ENCODE peak calls at places on chromosome 1, in five cellular contexts. M, I, K, X and T are unnamed samples.

GRCh38 chr1:28365864-28366263 is 3.7 kb upstream of the PHACTR4 start:
- DNase-seq in I (no peak), M (no peak), X (no peak), K (no peak), T (no peak)

GRCh38 chr1:31705080-31705866 is 1.5 kb upstream of the COL16A1 start:
- DNase-seq in M (peak), K (peak), X (peak), I (peak), T (no peak)

GRCh38 chr1:77068013-77068412 is 151.2 kb downstream of the PIGK start:
- DNase-seq in I (no peak), K (no peak), M (no peak), X (peak), T (no peak)

GRCh38 chr1:212607206-212607923 is 1.2 kb upstream of the ATF3 start:
- DNase-seq in M (no peak), I (no peak), K (no peak), X (peak), T (no peak)

GRCh38 chr1:59718989-59719360 is 95.8 kb upstream of the HOOK1 start:
- DNase-seq in X (no peak), I (no peak), M (no peak), K (no peak), T (no peak)

GRCh38 chr1:230825804-230826160 is 42.5 kb downstream of the C1orf198 start:
- DNase-seq in X (no peak), M (no peak), I (no peak), K (no peak), T (no peak)

GRCh38 chr1:51543877-51544276 is 24.8 kb upstream of the EPS15 start:
- DNase-seq in I (no peak), X (no peak), M (no peak), K (no peak), T (no peak)

GRCh38 chr1:4963251-4963650 is 308.8 kb downstream of the AJAP1 start:
- DNase-seq in I (no peak), K (no peak), X (no peak), M (peak), T (no peak)

GRCh38 chr1:43235451-43236121 is 34.2 kb upstream of the TMEM125 start:
- DNase-seq in K (no peak), M (no peak), X (no peak), I (no peak), T (no peak)

GRCh38 chr1:234386122-234386521 is 12.9 kb downstream of the COA6 start:
- DNase-seq in K (no peak), I (no peak), M (no peak), X (no peak), T (no peak)

GRCh38 chr1:23407036-23407630 is 17.4 kb downstream of the TCEA3 start:
- DNase-seq in X (no peak), K (no peak), I (no peak), M (no peak), T (no peak)

GRCh38 chr1:97050501-97050900 is 328.9 kb downstream of the PTBP2 start:
- DNase-seq in K (no peak), I (no peak), M (peak), X (peak), T (no peak)

GRCh38 chr1:232998646-232999045 is 48.2 kb downstream of the NTPCR start:
- DNase-seq in I (no peak), M (no peak), K (no peak), X (no peak), T (no peak)

GRCh38 chr1:106952766-106953165 is 103.7 kb upstream of the PRMT6 start:
- DNase-seq in I (no peak), M (no peak), K (no peak), X (no peak), T (no peak)

GRCh38 chr1:164707868-164708331 is 148.9 kb downstream of the PBX1 start:
- DNase-seq in I (no peak), K (no peak), X (no peak), M (peak), T (no peak)

GRCh38 chr1:212608956-212609700 is 567 bp downstream of the ATF3 start:
- DNase-seq in X (peak), I (peak), K (peak), M (no peak), T (no peak)

GRCh38 chr1:179302076-179302475 is 8.5 kb downstream of the SOAT1 start:
- DNase-seq in M (no peak), K (no peak), X (no peak), I (no peak), T (no peak)

GRCh38 chr1:160997323-160998038 is 23.5 kb downstream of the F11R start:
- DNase-seq in K (peak), I (peak), M (peak), X (peak), T (no peak)

GRCh38 chr1:22638476-22639234 is 2.2 kb downstream of the C1QA start:
- DNase-seq in X (peak), I (no peak), K (no peak), M (no peak), T (no peak)

GRCh38 chr1:147292635-147293251 is 50.3 kb downstream of the CHD1L start:
- DNase-seq in I (no peak), M (peak), X (no peak), K (no peak), T (no peak)

GRCh38 chr1:243254233-243254926 is 701 bp downstream of the CEP170 start:
- DNase-seq in I (peak), K (peak), X (peak), M (peak), T (no peak)

GRCh38 chr1:222596696-222597095 is 7.0 kb upstream of the TAF1A start:
- DNase-seq in X (no peak), M (no peak), I (no peak), K (no peak), T (no peak)

GRCh38 chr1:92240034-92240433 is 22.3 kb downstream of the C1orf146 start:
- DNase-seq in I (no peak), M (no peak), X (no peak), K (no peak), T (no peak)

GRCh38 chr1:159429074-159429861 is 2.7 kb upstream of the OR10J4 start:
- DNase-seq in I (no peak), X (no peak), K (no peak), M (peak), T (no peak)

GRCh38 chr1:227903614-227904501 is 43.9 kb downstream of the WNT9A start:
- DNase-seq in I (no peak), M (no peak), K (no peak), X (no peak), T (no peak)

GRCh38 chr1:212670882-212671281 is 28.8 kb downstream of the BATF3 start:
- DNase-seq in K (no peak), M (no peak), X (no peak), I (no peak), T (no peak)

GRCh38 chr1:151513626-151514101 is 2.5 kb downstream of the CGN start:
- DNase-seq in M (no peak), X (peak), K (no peak), I (peak), T (no peak)

GRCh38 chr1:20723159-20723536 is 5.3 kb upstream of the KIF17 start:
- DNase-seq in K (no peak), I (no peak), M (no peak), X (no peak), T (no peak)

GRCh38 chr1:244545511-244545910 is 84.4 kb downstream of the CATSPERE start:
- DNase-seq in K (no peak), X (no peak), I (no peak), M (no peak), T (no peak)

GRCh38 chr1:233079586-233079985 is 129.2 kb downstream of the NTPCR start:
- DNase-seq in I (no peak), K (no peak), M (no peak), X (peak), T (no peak)

GRCh38 chr1:170663011-170663410 is 920 bp upstream of the PRRX1 start:
- DNase-seq in I (no peak), K (no peak), X (peak), M (no peak), T (no peak)

GRCh38 chr1:155012052-155012546 is 9.5 kb downstream of the ZBTB7B start:
- DNase-seq in M (peak), I (no peak), K (peak), X (peak), T (no peak)

GRCh38 chr1:74502432-74502831 is 10.0 kb downstream of the LRRC53 start:
- DNase-seq in K (no peak), I (peak), M (peak), X (peak), T (no peak)

GRCh38 chr1:7510389-7510931 is 260.6 kb upstream of the VAMP3 start:
- DNase-seq in I (no peak), X (no peak), M (peak), K (no peak), T (no peak)

DNA sequence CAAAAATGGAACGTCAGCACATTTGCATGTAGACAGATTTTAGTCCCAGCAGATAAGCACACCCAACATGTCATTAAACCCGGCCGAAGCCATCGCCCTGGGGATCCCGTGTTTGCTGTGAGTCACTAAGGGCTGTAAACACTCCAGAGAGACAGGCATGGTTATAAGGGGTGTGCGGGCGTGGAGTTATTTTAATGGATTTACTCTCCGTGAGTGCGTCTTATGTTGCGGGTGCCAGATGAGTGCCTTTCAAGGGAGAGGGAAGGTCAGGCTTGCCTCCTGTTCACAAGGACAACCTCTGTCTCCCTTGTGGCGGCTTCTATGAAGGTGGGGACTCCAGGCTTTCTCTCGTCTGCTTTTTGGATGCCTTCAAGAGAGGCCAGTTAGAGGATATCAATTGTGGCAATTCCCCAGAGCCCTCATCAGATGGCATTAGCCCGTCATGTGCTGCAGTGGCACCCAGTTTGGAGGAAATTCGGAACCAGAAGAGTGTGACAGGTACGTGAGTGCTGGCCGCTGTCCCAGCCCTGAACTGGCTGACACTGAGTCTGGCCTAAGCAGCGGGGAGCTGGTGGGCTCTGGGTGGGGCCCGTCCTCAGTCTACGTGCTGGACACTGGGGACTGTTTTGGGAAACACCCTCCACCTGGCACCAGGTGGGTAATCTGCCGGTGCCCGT is 223.9 kb upstream of the TMEM51 start:
- DNase-seq in I (no peak), X (no peak), M (peak), K (peak), T (no peak)
- TF ChIP-seq JUNB in I (no peak), X (no peak), M (no peak), K (no peak), T (no peak)

GRCh38 chr1:206497774-206498173 is 9.6 kb upstream of the RASSF5 start:
- DNase-seq in M (no peak), I (no peak), K (no peak), X (no peak), T (no peak)

GRCh38 chr1:206495493-206496046 is 11.8 kb upstream of the RASSF5 start:
- DNase-seq in X (no peak), M (no peak), K (no peak), I (no peak), T (no peak)

GRCh38 chr1:206497363-206497762 is 10.0 kb upstream of the RASSF5 start:
- DNase-seq in M (no peak), I (no peak), X (no peak), K (no peak), T (no peak)

GRCh38 chr1:206495011-206495461 is 12.3 kb upstream of the RASSF5 start:
- DNase-seq in X (no peak), K (no peak), I (no peak), M (no peak), T (no peak)

DNA sequence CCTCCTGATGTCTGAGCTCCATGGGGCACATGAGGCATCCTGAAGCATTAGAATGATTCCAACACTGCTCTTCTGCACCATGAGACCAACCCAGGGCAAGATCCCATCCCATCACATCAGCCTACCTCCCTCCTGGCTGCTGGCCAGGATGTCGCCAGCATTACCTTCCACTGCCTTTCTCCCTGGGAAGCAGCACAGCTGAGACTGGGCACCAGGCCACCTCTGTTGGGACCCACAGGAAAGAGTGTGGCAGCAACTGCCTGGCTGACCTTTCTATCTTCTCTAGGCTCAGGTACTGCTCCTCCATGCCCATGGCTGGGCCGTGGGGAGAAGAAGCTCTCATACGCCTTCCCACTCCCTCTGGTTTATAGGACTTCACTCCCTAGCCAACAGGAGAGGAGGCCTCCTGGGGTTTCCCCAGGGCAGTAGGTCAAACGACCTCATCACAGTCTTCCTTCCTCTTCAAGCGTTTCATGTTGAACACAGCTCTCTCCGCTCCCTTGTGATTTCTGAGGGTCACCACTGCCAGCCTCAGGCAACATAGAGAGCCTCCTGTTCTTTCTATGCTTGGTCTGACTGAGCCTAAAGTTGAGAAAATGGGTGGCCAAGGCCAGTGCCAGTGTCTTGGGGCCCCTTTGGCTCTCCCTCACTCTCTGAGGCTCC is 11.1 kb upstream of the RASSF5 start:
- DNase-seq in X (no peak), K (no peak), I (no peak), M (no peak), T (no peak)
- TF ChIP-seq JUNB in X (no peak), K (no peak), I (no peak), M (no peak), T (peak)

DNA sequence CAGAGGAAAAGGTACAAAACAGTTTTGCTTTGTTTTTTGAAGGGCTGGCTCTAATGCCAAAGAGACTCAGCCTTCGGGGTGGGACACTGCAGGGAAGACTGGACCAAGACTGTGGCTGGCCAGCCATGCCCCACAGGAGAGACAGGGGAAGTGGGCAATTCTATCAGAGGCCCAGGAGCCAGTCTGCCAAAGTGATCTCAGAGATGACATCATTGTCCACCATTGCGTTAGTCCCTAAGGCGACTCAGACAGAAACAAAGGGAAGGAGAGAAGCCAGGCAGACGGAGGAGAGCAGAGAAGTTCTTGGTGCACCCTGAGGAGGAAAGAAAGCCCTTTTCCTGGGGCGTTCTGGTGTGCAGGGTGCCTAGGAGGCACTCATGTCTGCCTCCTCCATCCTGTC is 26.4 kb downstream of the OPTC start:
- DNase-seq in M (peak), I (no peak), X (no peak), K (no peak), T (no peak)
- TF ChIP-seq JUNB in M (no peak), I (no peak), X (no peak), K (no peak), T (no peak)

GRCh38 chr1:94383966-94384408 is 34.2 kb upstream of the ABCD3 start:
- DNase-seq in M (peak), X (no peak), K (no peak), I (peak), T (peak)
- TF ChIP-seq JUNB in M (peak), X (no peak), K (no peak), I (peak), T (peak)

GRCh38 chr1:229230136-229230892 is 40.6 kb upstream of the RAB4A start:
- DNase-seq in K (no peak), X (peak), M (no peak), I (peak), T (no peak)

GRCh38 chr1:229229721-229230135 is 41.2 kb upstream of the RAB4A start:
- DNase-seq in I (peak), M (no peak), K (no peak), X (peak), T (no peak)

GRCh38 chr1:229231754-229232119 is 39.2 kb upstream of the RAB4A start:
- DNase-seq in K (no peak), M (no peak), I (no peak), X (no peak), T (no peak)

GRCh38 chr1:229229137-229229720 is 41.7 kb upstream of the RAB4A start:
- DNase-seq in I (no peak), M (peak), K (no peak), X (peak), T (no peak)

GRCh38 chr1:229230893-229231753 is 39.8 kb upstream of the RAB4A start:
- DNase-seq in I (no peak), K (no peak), X (peak), M (peak), T (no peak)
- TF ChIP-seq JUNB in I (no peak), K (no peak), X (no peak), M (peak), T (no peak)